ENCODE peak calls at places on chromosomes 2 and 18, in four cellular contexts. N, K, U and Z are unnamed samples.

GRCh38 chr2:186437719-186438118 is 48.3 kb upstream of the ZC3H15 start:
- DNase-seq in N (no peak), K (no peak), U (no peak), Z (no peak)

GRCh38 chr18:63160172-63160995 is 159.2 kb downstream of the BCL2 start:
- DNase-seq in N (no peak), K (no peak), U (no peak), Z (no peak)

GRCh38 chr2:159904127-159904564 is 106.1 kb upstream of the CD302 start:
- DNase-seq in N (no peak), K (peak), U (peak), Z (no peak)

GRCh38 chr2:121038831-121039230 is 246.2 kb downstream of the TFCP2L1 start:
- DNase-seq in N (no peak), K (no peak), U (no peak), Z (no peak)

GRCh38 chr2:23381498-23381897 is 3.5 kb upstream of the KLHL29 start:
- DNase-seq in N (no peak), K (no peak), U (no peak), Z (no peak)

GRCh38 chr18:49973592-49973991 is 160.3 kb upstream of the ACAA2 start:
- DNase-seq in N (no peak), K (no peak), U (no peak), Z (no peak)

GRCh38 chr2:240300840-240301239 is 134.6 kb upstream of the GPC1 start:
- DNase-seq in N (no peak), K (no peak), U (no peak), Z (no peak)

GRCh38 chr2:19072161-19072560 is 286.3 kb downstream of the OSR1 start:
- DNase-seq in N (no peak), K (no peak), U (no peak), Z (no peak)

GRCh38 chr2:336360-336759 is 48.5 kb upstream of the ALKAL2 start:
- DNase-seq in N (no peak), K (no peak), U (no peak), Z (no peak)

GRCh38 chr18:10456718-10457499 is 2.5 kb downstream of the APCDD1 start:
- DNase-seq in N (no peak), K (no peak), U (no peak), Z (no peak)

GRCh38 chr18:45025108-45025471 is 344.4 kb downstream of the SETBP1 start:
- DNase-seq in N (no peak), K (no peak), U (no peak), Z (no peak)

GRCh38 chr18:26621161-26622026 is 73.0 kb upstream of the KCTD1 start:
- DNase-seq in N (peak), K (no peak), U (peak), Z (peak)